ENCODE peak calls at places on chromosomes 6 and 20, in six cellular contexts. C is BE2C, T is tibial artery, K is GM13977, G is fibroblast of the aortic adventitia, M is heart right ventricle. Y is an unnamed sample.
A peak's percentile ranks its signal among the peaks of the same experiment; 100 is the strongest.

GRCh38 chr20:38343798-38344701 is 2.2 kb upstream of the LBP start:
- DNase-seq in G (no peak), M (no peak), C (no peak), T (no peak), K (no peak), Y (no peak)

GRCh38 chr6:25911359-25911758 is 19.1 kb downstream of the SLC17A2 start:
- DNase-seq in K (no peak), G (no peak), T (no peak), M (no peak), C (no peak), Y (no peak)

GRCh38 chr20:59063358-59064213 is 21.0 kb upstream of the PRELID3B start:
- DNase-seq in K (no peak), M (peak; percentile 56), G (peak; percentile 72), T (no peak), C (peak; percentile 48), Y (no peak)

GRCh38 chr6:160077526-160077925 is 44.1 kb upstream of the SLC22A1 start:
- DNase-seq in C (no peak), G (no peak), K (no peak), M (no peak), T (no peak), Y (no peak)

GRCh38 chr20:1809611-1810510 is 85.3 kb upstream of the SIRPA start:
- DNase-seq in K (no peak), G (peak; percentile 53), C (no peak), T (no peak), M (no peak), Y (no peak)

GRCh38 chr6:81736428-81736827 is 16.1 kb downstream of the TENT5A start:
- DNase-seq in T (no peak), C (no peak), G (no peak), K (no peak), M (no peak), Y (no peak)

GRCh38 chr20:50077818-50078601 is 34.9 kb downstream of the UBE2V1 start:
- DNase-seq in G (no peak), T (no peak), C (no peak), M (no peak), K (no peak), Y (no peak)

GRCh38 chr6:115908906-115909559 is 151.7 kb downstream of the FRK start:
- DNase-seq in G (no peak), M (no peak), K (no peak), C (no peak), T (no peak), Y (no peak)

GRCh38 chr6:11722224-11722623 is 56.4 kb downstream of the ADTRP start:
- DNase-seq in K (no peak), C (no peak), M (no peak), T (no peak), G (no peak), Y (no peak)

GRCh38 chr6:3825851-3826581 is 23.2 kb upstream of the FAM50B start:
- DNase-seq in K (no peak), M (peak; percentile 87), T (peak; percentile 92), G (peak; percentile 100), C (peak; percentile 56), Y (peak; percentile 61)

GRCh38 chr6:36660771-36661471 is 17.6 kb upstream of the CDKN1A start:
- DNase-seq in M (peak; percentile 59), C (no peak), G (no peak), K (no peak), T (no peak), Y (no peak)

GRCh38 chr6:21949211-21949801 is 347.5 kb downstream of the PRL start:
- DNase-seq in C (no peak), K (no peak), G (no peak), T (no peak), M (no peak), Y (no peak)

GRCh38 chr20:34713194-34713943 is 9.2 kb downstream of the TP53INP2 start:
- DNase-seq in C (peak; percentile 76), G (peak; percentile 99), M (peak; percentile 52), K (no peak), T (no peak), Y (no peak)

GRCh38 chr20:2237059-2237458 is 58.7 kb upstream of the TGM3 start:
- DNase-seq in K (no peak), M (peak; percentile 38), T (peak; percentile 48), G (peak; percentile 97), C (no peak), Y (no peak)

GRCh38 chr6:38495511-38495910 is 144.2 kb downstream of the BTBD9 start:
- DNase-seq in T (no peak), C (no peak), M (no peak), K (peak; percentile 8), G (no peak), Y (no peak)

GRCh38 chr6:24536466-24536865 is 41.7 kb downstream of the ALDH5A1 start:
- DNase-seq in M (no peak), C (no peak), T (no peak), K (no peak), G (no peak), Y (no peak)

GRCh38 chr20:51059862-51060261 is 37.0 kb upstream of the KCNG1 start:
- DNase-seq in K (no peak), T (no peak), C (no peak), M (no peak), G (peak; percentile 16), Y (no peak)

GRCh38 chr20:10433014-10433622 is 904 bp downstream of the MKKS start:
- DNase-seq in M (no peak), C (no peak), T (no peak), K (no peak), G (no peak), Y (no peak)

DNA sequence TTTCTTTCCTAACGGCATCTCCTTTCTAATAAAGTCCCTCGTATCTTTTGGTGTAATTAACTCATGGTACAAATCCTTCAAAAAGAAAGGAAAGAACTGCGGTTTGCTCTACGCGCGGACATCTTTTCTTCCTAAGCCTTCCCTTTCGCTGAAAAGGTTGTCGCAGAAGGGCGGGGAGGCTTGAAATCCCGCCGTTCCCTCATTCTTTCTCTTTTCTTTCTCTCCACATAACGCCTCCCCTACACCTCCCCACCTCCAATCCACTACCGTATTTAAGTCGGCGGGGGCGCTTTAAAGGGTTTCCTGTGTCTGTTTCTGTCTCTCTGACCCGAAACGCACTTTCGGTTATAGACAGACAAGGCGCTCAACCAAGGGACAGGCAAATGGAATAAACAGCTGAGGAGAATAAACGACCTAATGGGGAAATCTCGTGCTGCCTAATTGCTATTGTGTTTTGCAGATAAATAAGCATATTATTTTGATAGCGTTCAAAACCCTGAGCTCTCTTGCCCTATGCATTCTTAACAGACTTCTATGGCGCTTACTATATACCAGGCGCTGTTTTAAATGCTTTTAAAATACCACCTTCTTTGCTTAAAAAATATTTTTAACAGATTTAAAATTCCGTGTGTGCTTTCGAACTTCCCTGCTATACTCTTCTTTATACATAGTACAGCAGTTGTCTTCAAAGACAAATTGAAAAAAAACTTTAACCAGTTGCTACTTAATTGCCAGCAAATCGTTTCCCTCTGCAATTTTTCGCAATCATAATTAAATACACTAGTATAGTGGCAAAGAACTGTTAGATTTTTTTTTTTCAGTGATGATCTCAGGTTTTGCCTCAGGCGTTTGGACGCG is 2.5 kb upstream of the HEY2 start:
- DNase-seq in K (peak; percentile 64), T (peak; percentile 92), M (peak; percentile 87), G (peak; percentile 55), C (no peak), Y (peak; percentile 40)
- TF ChIP-seq CTCF in K (peak; percentile 9), T (peak; percentile 10), M (no peak), G (peak; percentile 1), C (no peak), Y (no peak)

DNA sequence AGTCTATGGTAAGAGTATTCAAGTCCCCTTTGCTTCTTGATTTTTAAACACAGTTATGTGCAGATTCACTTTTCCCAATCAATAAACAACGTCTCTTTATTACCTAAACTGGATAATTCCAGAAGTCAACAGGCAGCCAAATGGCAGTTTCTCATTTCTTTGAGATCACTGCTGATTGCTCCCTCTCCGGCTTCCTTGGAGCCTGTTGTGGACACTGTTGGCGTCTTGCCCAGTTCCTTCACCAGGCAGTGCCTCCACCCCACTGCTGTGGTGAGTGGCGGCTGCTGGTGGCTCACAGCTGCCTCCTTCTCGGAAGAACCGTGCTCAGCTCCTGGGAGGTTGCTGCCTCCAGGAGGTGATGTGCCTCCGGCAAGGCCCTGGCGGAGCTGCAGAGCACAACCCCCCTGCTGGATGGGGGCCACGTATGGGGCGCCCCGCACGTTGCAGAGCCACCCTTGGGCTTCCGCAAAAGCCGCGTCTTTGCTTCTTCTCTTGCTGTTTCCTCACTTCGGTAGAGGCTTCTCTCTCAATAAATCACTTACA is 105.1 kb upstream of the CNKSR3 start:
- DNase-seq in M (peak; percentile 61), G (no peak), C (peak; percentile 93), T (peak; percentile 49), K (no peak), Y (no peak)
- TF ChIP-seq CTCF in M (peak; percentile 13), G (no peak), C (peak; percentile 35), T (no peak), K (no peak), Y (no peak)

DNA sequence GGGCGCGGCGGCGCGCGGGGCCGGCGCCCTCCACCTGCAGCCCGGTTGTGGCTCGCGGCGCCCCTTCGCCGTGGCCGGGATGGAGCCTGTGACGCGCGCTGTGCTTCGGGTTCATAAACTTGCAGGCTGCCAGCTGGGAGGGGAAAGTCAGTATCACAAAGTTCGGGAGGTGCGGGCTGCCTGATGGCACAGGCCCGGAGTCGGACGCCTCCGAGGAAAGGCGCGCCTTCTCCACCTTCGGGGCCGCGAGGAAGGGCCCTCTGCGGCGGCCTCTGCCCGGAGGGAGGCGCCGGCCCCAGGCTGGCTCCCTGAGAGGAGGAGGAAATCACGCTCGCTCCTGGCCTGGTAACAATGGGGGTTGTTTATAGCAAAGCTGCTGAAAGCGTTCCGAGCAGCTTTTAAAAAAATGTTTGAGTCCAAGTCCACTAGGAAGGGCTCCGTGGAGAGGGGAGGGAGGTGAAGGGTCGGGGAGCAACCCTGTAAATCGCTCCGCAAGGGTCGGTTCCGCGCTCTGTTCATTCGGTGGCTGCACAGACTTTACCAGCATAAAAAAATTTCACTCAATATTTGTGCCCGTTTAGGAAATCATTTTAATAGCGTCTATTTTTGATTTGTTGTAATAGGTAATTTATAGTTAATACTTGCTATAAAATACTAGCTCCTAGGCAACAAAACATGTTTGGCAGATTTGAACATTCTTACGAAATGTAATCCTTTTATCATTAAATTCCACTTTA is 1.0 kb downstream of the AFDN start:
- DNase-seq in T (no peak), M (peak; percentile 54), K (peak; percentile 64), G (peak; percentile 37), C (peak; percentile 49), Y (peak; percentile 76)
- TF ChIP-seq CTCF in T (no peak), M (no peak), K (no peak), G (no peak), C (no peak), Y (no peak)

DNA sequence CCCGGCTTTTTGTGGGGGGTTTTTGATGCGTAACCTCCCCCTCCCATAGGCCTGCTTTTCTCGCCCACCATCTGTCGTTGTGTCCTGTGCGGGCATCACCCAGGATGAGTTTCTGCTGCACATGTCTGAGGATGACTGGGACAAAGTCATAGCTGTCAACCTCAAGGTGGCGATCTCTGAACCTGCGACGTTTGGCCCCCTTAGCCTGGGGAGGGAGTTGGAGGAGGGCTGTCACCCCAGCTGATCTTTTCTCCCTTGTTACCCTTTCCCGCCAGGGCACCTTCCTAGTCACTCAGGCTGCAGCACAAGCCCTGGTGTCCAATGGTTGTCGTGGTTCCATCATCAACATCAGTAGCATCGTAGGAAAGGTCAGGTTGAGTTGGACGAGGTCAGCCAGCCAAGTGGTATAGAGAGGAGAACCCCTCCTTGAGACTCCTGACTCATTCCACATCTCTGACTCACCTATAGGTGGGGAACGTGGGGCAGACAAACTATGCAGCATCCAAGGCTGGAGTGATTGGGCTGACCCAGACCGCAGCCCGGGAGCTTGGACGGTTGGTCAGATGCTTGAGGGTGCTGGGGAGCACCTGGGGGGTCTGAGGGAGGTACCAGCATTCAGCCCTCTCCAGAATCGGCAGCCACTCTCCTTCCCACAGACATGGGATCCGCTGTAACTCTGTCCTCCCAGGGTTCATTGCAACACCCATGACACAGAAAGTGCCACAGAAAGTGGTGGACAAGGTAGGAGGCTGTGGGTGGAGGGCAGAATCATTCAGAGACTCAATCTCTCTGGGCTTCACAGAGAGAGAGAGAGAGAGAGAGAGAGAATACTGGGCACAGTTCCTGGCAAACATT is 944 bp downstream of the HSD17B8 start:
- DNase-seq in C (no peak), M (no peak), T (no peak), G (no peak), K (peak; percentile 53), Y (no peak)
- TF ChIP-seq CTCF in C (peak; percentile 19), M (no peak), T (no peak), G (no peak), K (peak; percentile 46), Y (no peak)